ENCODE peak calls at places on chromosome 7, in four cellular contexts. F, E, D and H are unnamed samples.

GRCh38 chr7:47915066-47915976 is 32.9 kb downstream of the PKD1L1 start:
- DNase-seq in F (peak), E (no peak), D (no peak), H (no peak)

GRCh38 chr7:22934473-22935065 is 79.4 kb downstream of the HYCC1 start:
- DNase-seq in F (peak), E (no peak), D (no peak), H (no peak)

GRCh38 chr7:73606801-73607691 is 17.3 kb downstream of the MLXIPL start:
- DNase-seq in F (peak), E (peak), D (peak), H (no peak)

GRCh38 chr7:64888561-64888900 is 14.5 kb upstream of the ZNF273 start:
- DNase-seq in F (no peak), E (no peak), D (no peak), H (no peak)

GRCh38 chr7:10888861-10889260 is 84.8 kb upstream of the PHF14 start:
- DNase-seq in F (no peak), E (no peak), D (no peak), H (no peak)

GRCh38 chr7:133330085-133330484 is 77.2 kb downstream of the EXOC4 start:
- DNase-seq in F (no peak), E (no peak), D (no peak), H (no peak)

GRCh38 chr7:156692849-156693248 is 52.3 kb downstream of the RNF32 start:
- DNase-seq in F (no peak), E (no peak), D (no peak), H (no peak)

GRCh38 chr7:132577206-132578049 is 1.2 kb upstream of the PLXNA4 start:
- DNase-seq in F (peak), E (peak), D (peak), H (peak)

GRCh38 chr7:31890751-31891150 is 179.5 kb downstream of the PDE1C start:
- DNase-seq in F (no peak), E (no peak), D (no peak), H (no peak)

GRCh38 chr7:2474224-2474623 is 2.0 kb downstream of the GRIFIN start:
- DNase-seq in F (no peak), E (no peak), D (no peak), H (no peak)

GRCh38 chr7:27141591-27142561 is 1.6 kb downstream of the HOXA5 start:
- DNase-seq in F (no peak), E (peak), D (no peak), H (no peak)

GRCh38 chr7:155115288-155115687 is 45.2 kb downstream of the HTR5A start:
- DNase-seq in F (no peak), E (no peak), D (no peak), H (no peak)

GRCh38 chr7:5692112-5692844 is 89.2 kb downstream of the RNF216 start:
- DNase-seq in F (peak), E (peak), D (peak), H (peak)

GRCh38 chr7:149838992-149839408 is 825 bp downstream of the ZNF862 start:
- DNase-seq in F (peak), E (no peak), D (no peak), H (no peak)

GRCh38 chr7:65974876-65975275 is 7.1 kb downstream of the GUSB start:
- DNase-seq in F (no peak), E (no peak), D (no peak), H (no peak)

GRCh38 chr7:3194501-3195141 is 106.4 kb upstream of the SDK1 start:
- DNase-seq in F (peak), E (peak), D (no peak), H (no peak)

GRCh38 chr7:138875794-138876193 is 77.8 kb upstream of the ATP6V0A4 start:
- DNase-seq in F (peak), E (no peak), D (no peak), H (no peak)

GRCh38 chr7:23287612-23288011 is 11.5 kb upstream of the MALSU1 start:
- DNase-seq in F (no peak), E (no peak), D (no peak), H (no peak)

GRCh38 chr7:51236470-51237127 is 80.0 kb downstream of the COBL start:
- DNase-seq in F (no peak), E (no peak), D (no peak), H (peak)

GRCh38 chr7:111407258-111407657 is 155.0 kb downstream of the IMMP2L start:
- DNase-seq in F (no peak), E (no peak), D (no peak), H (no peak)

GRCh38 chr7:49294611-49295010 is 370.3 kb downstream of the CDC14C start:
- DNase-seq in F (peak), E (no peak), D (no peak), H (no peak)

GRCh38 chr7:111796671-111797070 is 234.4 kb upstream of the IMMP2L start:
- DNase-seq in F (peak), E (no peak), D (no peak), H (no peak)

GRCh38 chr7:35286422-35286821 is 32.5 kb upstream of the TBX20 start:
- DNase-seq in F (no peak), E (no peak), D (no peak), H (no peak)

GRCh38 chr7:37832194-37832593 is 16.2 kb upstream of the NME8 start:
- DNase-seq in F (peak), E (peak), D (peak), H (peak)

GRCh38 chr7:21967500-21968099 is 21.9 kb upstream of the CDCA7L start:
- DNase-seq in F (no peak), E (no peak), D (no peak), H (no peak)

GRCh38 chr7:135748770-135749169 is at the start of gene FAM180A:
- DNase-seq in F (peak), E (peak), D (peak), H (peak)
- H3K4me3 ChIP-seq in F (peak), E (peak), D (peak), H (no peak)

GRCh38 chr7:44914992-44915607 is 29.8 kb upstream of the PURB start:
- DNase-seq in F (no peak), E (no peak), D (no peak), H (no peak)
- H3K4me3 ChIP-seq in F (no peak), E (no peak), D (no peak), H (no peak)

DNA sequence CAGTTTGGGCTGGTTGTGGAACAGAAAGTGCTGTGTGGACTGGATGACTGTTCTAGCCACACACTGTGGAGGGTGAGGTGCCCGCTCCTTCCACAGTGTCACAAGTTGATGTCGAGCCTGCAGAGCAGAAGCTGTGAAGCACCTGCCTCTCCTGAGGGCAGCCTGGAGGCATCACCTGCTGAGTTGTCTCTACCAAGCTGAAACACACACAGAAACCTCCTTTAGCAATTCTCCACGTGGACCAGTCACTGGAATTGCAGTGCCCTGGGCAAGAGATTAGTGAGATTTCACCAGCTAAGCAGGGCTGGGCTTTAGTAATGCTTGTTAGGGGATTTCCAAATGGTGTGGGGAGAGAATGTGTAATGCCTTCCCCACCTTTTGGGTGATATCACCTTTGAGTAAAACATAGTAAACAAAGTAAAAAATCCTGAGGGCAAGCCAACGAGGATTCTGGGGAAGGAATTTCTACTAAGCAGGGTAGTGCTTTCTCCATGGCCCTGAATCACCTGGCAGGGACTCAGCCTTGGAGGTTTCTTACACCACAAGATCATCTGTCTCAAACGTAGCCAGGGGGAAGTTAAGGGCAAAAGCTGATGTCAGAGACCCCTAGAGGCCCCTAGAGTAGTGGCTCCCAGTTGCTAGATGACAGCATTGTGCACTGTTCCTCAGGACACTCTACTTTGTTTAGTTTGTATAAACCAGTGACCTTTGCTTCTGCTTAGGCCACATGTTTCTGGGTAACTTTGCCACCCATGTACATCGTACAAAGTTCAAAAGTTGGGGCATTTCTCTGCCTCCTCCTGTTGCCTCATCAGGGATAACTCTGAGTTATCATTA is 233.1 kb upstream of the IGFBP3 start:
- DNase-seq in F (no peak), E (no peak), D (no peak), H (no peak)
- H3K4me3 ChIP-seq in F (no peak), E (no peak), D (no peak), H (no peak)

GRCh38 chr7:24907311-24907886 is 72.6 kb downstream of the OSBPL3 start:
- DNase-seq in F (peak), E (no peak), D (no peak), H (no peak)
- H3K4me3 ChIP-seq in F (no peak), E (no peak), D (no peak), H (no peak)

DNA sequence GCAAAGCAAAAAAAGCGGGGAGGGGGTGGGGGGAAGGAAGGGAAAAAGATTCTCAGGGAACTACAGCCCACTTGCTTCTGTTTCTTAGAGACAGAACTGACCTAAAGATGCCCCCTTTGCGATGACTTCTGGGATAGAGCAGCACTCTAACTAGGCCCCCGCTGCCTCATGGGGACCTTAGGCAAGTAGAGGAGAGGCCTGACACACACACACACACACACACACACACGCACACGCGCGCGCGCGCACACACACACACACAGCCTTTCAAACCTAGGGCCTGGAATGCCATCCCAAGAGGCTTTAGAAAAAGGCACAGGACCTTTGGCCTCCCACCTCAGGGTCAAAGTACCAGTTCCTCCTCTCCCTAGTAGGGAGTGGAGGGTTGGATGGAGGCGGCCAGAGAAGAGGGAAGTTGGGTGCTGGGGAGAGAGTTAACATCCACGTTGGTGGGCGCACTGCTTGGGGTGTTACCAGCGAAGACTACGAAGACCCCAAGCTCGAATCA is 1.4 kb upstream of the COL1A2 start:
- DNase-seq in F (peak), E (peak), D (peak), H (no peak)
- H3K4me3 ChIP-seq in F (peak), E (no peak), D (no peak), H (no peak)

DNA sequence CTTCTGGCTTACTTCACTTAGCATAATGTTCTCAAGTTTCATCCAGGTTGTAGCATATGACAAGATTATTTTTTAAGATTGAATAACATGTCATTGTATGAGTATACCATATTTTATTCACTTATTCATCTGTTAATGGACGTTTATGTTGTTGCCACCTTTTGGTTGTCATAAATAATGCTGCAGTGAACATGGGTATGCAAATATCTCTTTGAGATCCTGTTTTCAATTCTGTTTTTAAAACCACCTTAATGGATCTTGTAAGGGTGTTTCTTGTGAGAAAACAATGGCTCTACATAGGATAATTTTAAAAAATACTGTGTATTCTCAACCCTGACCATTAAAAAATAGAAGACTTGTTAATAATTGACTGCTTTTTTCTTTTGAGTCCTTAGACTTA is 290.7 kb upstream of the TMEM229A start:
- DNase-seq in F (no peak), E (no peak), D (no peak), H (no peak)
- H3K4me3 ChIP-seq in F (no peak), E (no peak), D (no peak), H (no peak)

DNA sequence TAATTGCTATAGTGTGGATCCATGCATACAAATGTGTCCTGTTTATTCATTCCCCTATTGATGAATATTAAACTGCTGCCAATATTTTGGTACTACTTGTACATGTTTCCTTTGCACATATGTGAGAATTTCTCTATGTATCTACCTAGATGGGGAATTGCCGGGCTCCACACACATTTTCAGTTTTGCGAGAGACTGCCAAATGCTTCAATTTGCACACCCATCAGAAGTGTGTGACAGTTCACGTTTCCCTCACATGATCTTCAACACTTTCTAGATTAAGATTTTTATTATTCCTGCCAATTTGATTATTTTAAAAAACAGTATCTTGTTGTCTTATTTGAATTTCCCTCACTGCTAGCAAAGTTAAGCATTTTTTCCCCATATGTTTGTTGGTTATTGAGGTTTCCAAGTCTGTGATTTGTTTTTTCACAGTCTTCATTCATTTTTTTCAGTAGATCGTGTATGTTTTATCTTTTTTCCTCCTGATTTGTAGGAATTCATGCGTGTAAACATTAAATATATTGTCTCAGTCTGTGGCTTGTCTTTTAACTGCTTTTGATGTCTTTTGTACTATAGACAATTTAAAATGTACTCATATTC is 2.4 kb upstream of the KLF14 start:
- DNase-seq in F (no peak), E (no peak), D (no peak), H (no peak)
- H3K4me3 ChIP-seq in F (no peak), E (no peak), D (no peak), H (no peak)

GRCh38 chr7:101170617-101171441 is 5.5 kb upstream of the VGF start:
- DNase-seq in F (no peak), E (no peak), D (no peak), H (no peak)
- H3K4me3 ChIP-seq in F (no peak), E (no peak), D (no peak), H (no peak)